ENCODE peak calls at places on chromosomes 5 and 9, in four cellular contexts. J is SK-MEL-5; H is activated CD8-positive, alpha-beta memory T cell treated with anti-CD3 and anti-CD28 coated beads for 24 hours; M is aorta. K is an unnamed sample.

GRCh38 chr9:94086468-94086867 is 2.2 kb downstream of the PTPDC1 start:
- DNase-seq in J (no peak), H (no peak), M (no peak), K (no peak)

GRCh38 chr5:80705801-80706200 is 51.0 kb upstream of the DHFR start:
- DNase-seq in J (no peak), H (no peak), M (no peak), K (no peak)

GRCh38 chr5:151151793-151152192 is 5.8 kb downstream of the ANXA6 start:
- DNase-seq in J (no peak), H (no peak), M (no peak), K (no peak)

GRCh38 chr9:137321726-137322361 is 19.8 kb upstream of the NRARP start:
- DNase-seq in J (no peak), H (no peak), M (no peak), K (no peak)

GRCh38 chr5:73673161-73673591 is 47.2 kb downstream of the ARHGEF28 start:
- DNase-seq in J (no peak), H (no peak), M (no peak), K (no peak)

GRCh38 chr5:176542135-176542595 is 5.0 kb upstream of the RNF44 start:
- DNase-seq in J (no peak), H (peak), M (no peak), K (no peak)

GRCh38 chr9:110099236-110099741 is 108.7 kb downstream of the C9orf152 start:
- DNase-seq in J (no peak), H (no peak), M (no peak), K (no peak)

GRCh38 chr5:159704160-159704559 is 212.1 kb upstream of the ADRA1B start:
- DNase-seq in J (no peak), H (no peak), M (no peak), K (no peak)

GRCh38 chr5:154285661-154286408 is 95.3 kb downstream of the GALNT10 start:
- DNase-seq in J (no peak), H (no peak), M (no peak), K (peak)

GRCh38 chr9:76725181-76725580 is 39.1 kb upstream of the PCA3 start:
- DNase-seq in J (no peak), H (no peak), M (no peak), K (no peak)

GRCh38 chr9:137303031-137303892 is 1.2 kb upstream of the NRARP start:
- DNase-seq in J (no peak), H (no peak), M (no peak), K (no peak)

GRCh38 chr5:88279584-88279983 is 10.9 kb upstream of the TMEM161B start:
- DNase-seq in J (no peak), H (no peak), M (no peak), K (no peak)

GRCh38 chr5:106020889-106021288 is 1649.8 kb downstream of the EFNA5 start:
- DNase-seq in J (no peak), H (no peak), M (no peak), K (no peak)

GRCh38 chr9:105886136-105886535 is 191.8 kb downstream of the TMEM38B start:
- DNase-seq in J (peak), H (no peak), M (no peak), K (no peak)

GRCh38 chr5:81393783-81394718 is at the start of gene ACOT12:
- DNase-seq in J (no peak), H (no peak), M (peak), K (no peak)

GRCh38 chr9:85117831-85118230 is 448.3 kb downstream of the NTRK2 start:
- DNase-seq in J (no peak), H (no peak), M (no peak), K (no peak)

GRCh38 chr5:14216902-14217301 is 73.8 kb downstream of the TRIO start:
- DNase-seq in J (no peak), H (no peak), M (no peak), K (peak)

GRCh38 chr5:124735169-124735858 is 11.1 kb downstream of the ZNF608 start:
- DNase-seq in J (no peak), H (no peak), M (no peak), K (no peak)

GRCh38 chr5:142053434-142054253 is 40.8 kb upstream of the GNPDA1 start:
- DNase-seq in J (peak), H (no peak), M (no peak), K (no peak)

GRCh38 chr5:64939772-64940510 is 171.2 kb downstream of the CWC27 start:
- DNase-seq in J (no peak), H (no peak), M (peak), K (no peak)

GRCh38 chr5:119501671-119502179 is 49.4 kb downstream of the HSD17B4 start:
- DNase-seq in J (no peak), H (no peak), M (no peak), K (no peak)

GRCh38 chr5:180628827-180629702 is 20.3 kb downstream of the FLT4 start:
- DNase-seq in J (no peak), H (no peak), M (no peak), K (no peak)

GRCh38 chr5:124401247-124402143 is 344.9 kb downstream of the ZNF608 start:
- DNase-seq in J (no peak), H (no peak), M (no peak), K (no peak)

GRCh38 chr9:68739631-68740174 is 34.7 kb downstream of the PIP5K1B start:
- DNase-seq in J (no peak), H (no peak), M (no peak), K (no peak)

GRCh38 chr5:171142617-171143016 is 166.4 kb upstream of the TLX3 start:
- DNase-seq in J (no peak), H (no peak), M (no peak), K (no peak)

GRCh38 chr5:16690243-16690839 is 73.5 kb upstream of the RETREG1 start:
- DNase-seq in J (peak), H (no peak), M (no peak), K (no peak)

GRCh38 chr5:119792154-119792799 is 162.9 kb downstream of the FAM170A start:
- DNase-seq in J (no peak), H (no peak), M (no peak), K (no peak)

K was measured in epithelial cell of proximal tubule.